ENCODE peak calls at places on chromosome 13, in six cellular contexts. P, Z, W, D, U and X are unnamed samples.

GRCh38 chr13:111789420-111789819 is 277.5 kb upstream of the SOX1 start:
- DNase-seq in W (no peak), P (no peak), U (no peak), Z (no peak), D (no peak), X (no peak)

GRCh38 chr13:50509167-50509566 is 334.3 kb downstream of the DLEU7 start:
- DNase-seq in D (no peak), U (no peak), W (no peak), Z (no peak), P (no peak), X (no peak)

GRCh38 chr13:42814868-42815267 is 33.5 kb downstream of the FAM216B start:
- DNase-seq in D (no peak), Z (no peak), U (no peak), P (peak; percentile 32), W (no peak), X (no peak)

GRCh38 chr13:37481005-37481857 is 117.3 kb downstream of the POSTN start:
- DNase-seq in P (no peak), W (no peak), U (no peak), D (no peak), Z (no peak), X (no peak)

GRCh38 chr13:100275746-100276145 is 186.9 kb downstream of the PCCA start:
- DNase-seq in U (no peak), W (no peak), D (no peak), Z (no peak), P (no peak), X (no peak)

GRCh38 chr13:57633141-57633949 is 1.8 kb downstream of the PCDH17 start:
- DNase-seq in Z (no peak), D (no peak), U (no peak), W (no peak), P (no peak), X (no peak)

GRCh38 chr13:93305886-93306285 is 79.3 kb downstream of the GPC6 start:
- DNase-seq in D (no peak), U (no peak), W (no peak), P (no peak), Z (no peak), X (no peak)

GRCh38 chr13:71213252-71213821 is 653.7 kb downstream of the DACH1 start:
- DNase-seq in U (no peak), P (no peak), Z (no peak), D (no peak), W (no peak), X (no peak)

GRCh38 chr13:29362849-29363604 is 232.5 kb downstream of the SLC7A1 start:
- DNase-seq in U (no peak), W (peak; percentile 4), D (peak; percentile 35), Z (peak; percentile 23), P (peak; percentile 61), X (peak; percentile 29)

GRCh38 chr13:112247471-112248405 is 128.4 kb upstream of the SPACA7 start:
- DNase-seq in U (no peak), D (no peak), P (no peak), W (no peak), Z (no peak), X (no peak)

GRCh38 chr13:76848596-76848995 is 37.6 kb downstream of the KCTD12 start:
- DNase-seq in W (no peak), Z (no peak), P (peak; percentile 43), D (no peak), U (no peak), X (no peak)

GRCh38 chr13:99356216-99357089 is 49.3 kb upstream of the GPR183 start:
- DNase-seq in W (peak; percentile 56), P (no peak), Z (peak; percentile 33), D (peak; percentile 74), U (no peak), X (peak; percentile 83)

GRCh38 chr13:59318320-59318930 is 845.3 kb downstream of the DIAPH3 start:
- DNase-seq in Z (peak; percentile 47), P (peak; percentile 88), D (peak; percentile 19), U (peak; percentile 36), W (peak; percentile 4), X (peak; percentile 2)

GRCh38 chr13:114241918-114242317 is 7.2 kb downstream of the CDC16 start:
- DNase-seq in D (no peak), Z (no peak), P (no peak), W (no peak), U (no peak), X (no peak)

GRCh38 chr13:112722433-112723250 is 32.8 kb downstream of the ATP11A start:
- DNase-seq in D (no peak), U (no peak), Z (no peak), P (no peak), W (no peak), X (no peak)

GRCh38 chr13:93224545-93224944 is 2.1 kb upstream of the GPC6 start:
- DNase-seq in D (no peak), P (no peak), W (no peak), Z (no peak), U (no peak), X (no peak)

GRCh38 chr13:51841732-51842131 is 3.2 kb downstream of the TMEM272 start:
- DNase-seq in U (no peak), W (no peak), Z (no peak), P (no peak), D (no peak), X (no peak)

GRCh38 chr13:23901365-23901764 is 4.1 kb upstream of the C1QTNF9B start:
- DNase-seq in W (no peak), P (no peak), D (no peak), Z (no peak), U (no peak), X (no peak)